ENCODE peak calls at places on chromosome 9, in seven cellular contexts. One of them, this sample, is unnamed.

GRCh38 chr9:124834586-124834985 is 18.7 kb upstream of the WDR38 start:
- DNase-seq in fibroblast of mammary gland: peak
- DNase-seq in retinal pigment epithelial cell: peak
- DNase-seq in GM23338: no peak
- DNase-seq in cardiac muscle cell: no peak
- DNase-seq in breast epithelium: no peak
- DNase-seq in choroid plexus epithelial cell: peak
- DNase-seq in this sample: peak

GRCh38 chr9:95138474-95138873 is 179.0 kb downstream of the FANCC start:
- DNase-seq in fibroblast of mammary gland: peak
- DNase-seq in retinal pigment epithelial cell: no peak
- DNase-seq in GM23338: peak
- DNase-seq in cardiac muscle cell: no peak
- DNase-seq in breast epithelium: no peak
- DNase-seq in choroid plexus epithelial cell: no peak
- DNase-seq in this sample: no peak

GRCh38 chr9:114272739-114273431 is 50.0 kb upstream of the ORM1 start:
- DNase-seq in fibroblast of mammary gland: no peak
- DNase-seq in retinal pigment epithelial cell: no peak
- DNase-seq in GM23338: no peak
- DNase-seq in cardiac muscle cell: no peak
- DNase-seq in breast epithelium: no peak
- DNase-seq in choroid plexus epithelial cell: no peak
- DNase-seq in this sample: peak

GRCh38 chr9:127595606-127596005 is 16.5 kb upstream of the STXBP1 start:
- DNase-seq in fibroblast of mammary gland: no peak
- DNase-seq in retinal pigment epithelial cell: no peak
- DNase-seq in GM23338: no peak
- DNase-seq in cardiac muscle cell: no peak
- DNase-seq in breast epithelium: no peak
- DNase-seq in choroid plexus epithelial cell: no peak
- DNase-seq in this sample: no peak

GRCh38 chr9:128916204-128916603 is 4.6 kb upstream of the PHYHD1 start:
- DNase-seq in fibroblast of mammary gland: peak
- DNase-seq in retinal pigment epithelial cell: no peak
- DNase-seq in GM23338: no peak
- DNase-seq in cardiac muscle cell: no peak
- DNase-seq in breast epithelium: peak
- DNase-seq in choroid plexus epithelial cell: peak
- DNase-seq in this sample: no peak

GRCh38 chr9:18480649-18481048 is 6.7 kb downstream of the ADAMTSL1 start:
- DNase-seq in fibroblast of mammary gland: peak
- DNase-seq in retinal pigment epithelial cell: no peak
- DNase-seq in GM23338: no peak
- DNase-seq in cardiac muscle cell: no peak
- DNase-seq in breast epithelium: no peak
- DNase-seq in choroid plexus epithelial cell: no peak
- DNase-seq in this sample: no peak

GRCh38 chr9:28293691-28294090 is 720.4 kb upstream of the C9orf72 start:
- DNase-seq in fibroblast of mammary gland: no peak
- DNase-seq in retinal pigment epithelial cell: no peak
- DNase-seq in GM23338: no peak
- DNase-seq in cardiac muscle cell: no peak
- DNase-seq in breast epithelium: no peak
- DNase-seq in choroid plexus epithelial cell: no peak
- DNase-seq in this sample: no peak

GRCh38 chr9:97703437-97704326 is 6.5 kb upstream of the XPA start:
- DNase-seq in fibroblast of mammary gland: peak
- DNase-seq in retinal pigment epithelial cell: peak
- DNase-seq in GM23338: no peak
- DNase-seq in cardiac muscle cell: no peak
- DNase-seq in breast epithelium: no peak
- DNase-seq in choroid plexus epithelial cell: peak
- DNase-seq in this sample: peak

GRCh38 chr9:107918749-107919148 is 429.2 kb upstream of the KLF4 start:
- DNase-seq in fibroblast of mammary gland: no peak
- DNase-seq in retinal pigment epithelial cell: no peak
- DNase-seq in GM23338: no peak
- DNase-seq in cardiac muscle cell: no peak
- DNase-seq in breast epithelium: no peak
- DNase-seq in choroid plexus epithelial cell: no peak
- DNase-seq in this sample: no peak

GRCh38 chr9:112169368-112169767 is 5.7 kb downstream of the SUSD1 start:
- DNase-seq in fibroblast of mammary gland: no peak
- DNase-seq in retinal pigment epithelial cell: no peak
- DNase-seq in GM23338: no peak
- DNase-seq in cardiac muscle cell: no peak
- DNase-seq in breast epithelium: no peak
- DNase-seq in choroid plexus epithelial cell: no peak
- DNase-seq in this sample: peak

GRCh38 chr9:27362447-27363210 is 65.7 kb upstream of the EQTN start:
- DNase-seq in fibroblast of mammary gland: no peak
- DNase-seq in retinal pigment epithelial cell: no peak
- DNase-seq in GM23338: no peak
- DNase-seq in cardiac muscle cell: no peak
- DNase-seq in breast epithelium: no peak
- DNase-seq in choroid plexus epithelial cell: peak
- DNase-seq in this sample: peak

GRCh38 chr9:137590469-137591383 is at the start of gene ZMYND19:
- DNase-seq in fibroblast of mammary gland: peak
- DNase-seq in retinal pigment epithelial cell: peak
- DNase-seq in GM23338: peak
- DNase-seq in cardiac muscle cell: peak
- DNase-seq in breast epithelium: peak
- DNase-seq in choroid plexus epithelial cell: peak
- DNase-seq in this sample: peak

GRCh38 chr9:133256686-133257091 is 18.3 kb downstream of the ABO start:
- DNase-seq in fibroblast of mammary gland: no peak
- DNase-seq in retinal pigment epithelial cell: no peak
- DNase-seq in GM23338: no peak
- DNase-seq in cardiac muscle cell: no peak
- DNase-seq in breast epithelium: no peak
- DNase-seq in choroid plexus epithelial cell: no peak
- DNase-seq in this sample: no peak

GRCh38 chr9:101028346-101029299 is at the start of gene PLPPR1:
- DNase-seq in fibroblast of mammary gland: peak
- DNase-seq in retinal pigment epithelial cell: peak
- DNase-seq in GM23338: peak
- DNase-seq in cardiac muscle cell: peak
- DNase-seq in breast epithelium: peak
- DNase-seq in choroid plexus epithelial cell: peak
- DNase-seq in this sample: peak

GRCh38 chr9:33329996-33330395 is 39.7 kb downstream of the NFX1 start:
- DNase-seq in fibroblast of mammary gland: peak
- DNase-seq in retinal pigment epithelial cell: no peak
- DNase-seq in GM23338: no peak
- DNase-seq in cardiac muscle cell: no peak
- DNase-seq in breast epithelium: no peak
- DNase-seq in choroid plexus epithelial cell: peak
- DNase-seq in this sample: peak

GRCh38 chr9:93292664-93293328 is 108.9 kb downstream of the WNK2 start:
- DNase-seq in fibroblast of mammary gland: no peak
- DNase-seq in retinal pigment epithelial cell: no peak
- DNase-seq in GM23338: no peak
- DNase-seq in cardiac muscle cell: no peak
- DNase-seq in breast epithelium: no peak
- DNase-seq in choroid plexus epithelial cell: no peak
- DNase-seq in this sample: no peak

GRCh38 chr9:133869674-133870419 is 122.3 kb downstream of the VAV2 start:
- DNase-seq in fibroblast of mammary gland: no peak
- DNase-seq in retinal pigment epithelial cell: no peak
- DNase-seq in GM23338: no peak
- DNase-seq in cardiac muscle cell: peak
- DNase-seq in breast epithelium: no peak
- DNase-seq in choroid plexus epithelial cell: no peak
- DNase-seq in this sample: no peak

GRCh38 chr9:123399803-123400378 is 43.9 kb downstream of the CRB2 start:
- DNase-seq in fibroblast of mammary gland: no peak
- DNase-seq in retinal pigment epithelial cell: no peak
- DNase-seq in GM23338: peak
- DNase-seq in cardiac muscle cell: no peak
- DNase-seq in breast epithelium: no peak
- DNase-seq in choroid plexus epithelial cell: no peak
- DNase-seq in this sample: no peak

GRCh38 chr9:33223696-33224095 is 16.3 kb upstream of the SPINK4 start:
- DNase-seq in fibroblast of mammary gland: peak
- DNase-seq in retinal pigment epithelial cell: no peak
- DNase-seq in GM23338: no peak
- DNase-seq in cardiac muscle cell: no peak
- DNase-seq in breast epithelium: no peak
- DNase-seq in choroid plexus epithelial cell: peak
- DNase-seq in this sample: no peak

GRCh38 chr9:20407013-20407412 is 215.3 kb downstream of the MLLT3 start:
- DNase-seq in fibroblast of mammary gland: peak
- DNase-seq in retinal pigment epithelial cell: no peak
- DNase-seq in GM23338: no peak
- DNase-seq in cardiac muscle cell: no peak
- DNase-seq in breast epithelium: no peak
- DNase-seq in choroid plexus epithelial cell: peak
- DNase-seq in this sample: no peak

GRCh38 chr9:124884376-124884775 is 22.4 kb downstream of the ARPC5L start:
- DNase-seq in fibroblast of mammary gland: no peak
- DNase-seq in retinal pigment epithelial cell: no peak
- DNase-seq in GM23338: no peak
- DNase-seq in cardiac muscle cell: no peak
- DNase-seq in breast epithelium: no peak
- DNase-seq in choroid plexus epithelial cell: no peak
- DNase-seq in this sample: no peak

GRCh38 chr9:123044556-123044955 is 11.1 kb downstream of the GPR21 start:
- DNase-seq in fibroblast of mammary gland: peak
- DNase-seq in retinal pigment epithelial cell: no peak
- DNase-seq in GM23338: no peak
- DNase-seq in cardiac muscle cell: no peak
- DNase-seq in breast epithelium: no peak
- DNase-seq in choroid plexus epithelial cell: peak
- DNase-seq in this sample: peak

GRCh38 chr9:133855802-133856592 is 117.8 kb upstream of the SARDH start:
- DNase-seq in fibroblast of mammary gland: peak
- DNase-seq in retinal pigment epithelial cell: peak
- DNase-seq in GM23338: no peak
- DNase-seq in cardiac muscle cell: no peak
- DNase-seq in breast epithelium: no peak
- DNase-seq in choroid plexus epithelial cell: peak
- DNase-seq in this sample: peak

DNA sequence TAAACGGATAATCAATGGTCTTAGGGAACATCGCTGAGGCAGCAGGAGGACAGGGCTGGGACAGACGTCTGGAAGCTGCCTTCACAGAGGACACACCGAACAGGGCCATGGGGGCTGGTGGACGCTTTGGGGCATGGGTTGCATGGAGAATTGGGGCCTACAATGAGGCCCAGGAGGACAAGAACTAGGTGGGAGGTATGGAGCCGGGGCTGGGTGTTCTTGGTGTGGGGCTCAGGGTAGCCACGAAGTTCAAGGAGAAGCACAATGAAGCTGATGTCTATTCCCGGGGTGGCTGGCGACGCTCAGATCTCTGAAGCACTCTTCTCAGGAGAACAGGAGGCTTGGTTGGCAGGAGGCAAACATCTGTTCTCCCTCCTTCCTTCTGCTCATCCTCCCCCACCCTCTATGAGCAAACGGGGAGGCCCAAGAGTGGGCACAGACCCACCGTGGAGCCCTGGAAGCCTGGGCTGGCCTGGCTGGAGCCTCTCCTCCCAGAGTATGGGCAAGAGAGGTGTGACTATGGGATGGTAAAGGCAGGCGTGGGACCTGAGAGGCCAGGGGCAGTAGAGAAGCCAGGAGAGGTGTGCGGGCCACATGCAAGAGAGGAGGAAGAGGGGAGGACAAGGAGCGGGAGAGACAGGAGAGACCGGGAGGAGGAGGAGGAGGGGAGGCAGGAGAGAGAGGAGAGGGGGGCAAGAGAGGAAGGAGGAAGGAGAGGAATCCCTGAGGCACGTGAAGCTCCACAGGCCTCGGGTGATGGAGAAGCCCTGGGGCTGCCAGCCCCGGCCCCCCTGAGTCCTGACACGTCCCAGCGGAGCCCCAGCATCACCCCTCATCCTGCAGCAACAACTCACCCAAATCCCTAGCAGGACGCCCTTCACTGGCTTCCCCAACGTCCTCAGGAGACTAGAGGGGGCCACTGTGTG is 159.0 kb downstream of the OLFM1 start:
- DNase-seq in fibroblast of mammary gland: no peak
- DNase-seq in retinal pigment epithelial cell: no peak
- DNase-seq in GM23338: no peak
- DNase-seq in cardiac muscle cell: no peak
- DNase-seq in breast epithelium: no peak
- DNase-seq in choroid plexus epithelial cell: no peak
- DNase-seq in this sample: no peak
- TF ChIP-seq CTCF in fibroblast of mammary gland: no peak
- TF ChIP-seq CTCF in retinal pigment epithelial cell: no peak
- TF ChIP-seq CTCF in GM23338: no peak
- TF ChIP-seq CTCF in cardiac muscle cell: no peak
- TF ChIP-seq CTCF in breast epithelium: no peak
- TF ChIP-seq CTCF in choroid plexus epithelial cell: no peak
- TF ChIP-seq CTCF in this sample: no peak

GRCh38 chr9:110208031-110208430 is at the start of gene C9orf152:
- DNase-seq in fibroblast of mammary gland: no peak
- DNase-seq in retinal pigment epithelial cell: no peak
- DNase-seq in GM23338: no peak
- DNase-seq in cardiac muscle cell: no peak
- DNase-seq in breast epithelium: peak
- DNase-seq in choroid plexus epithelial cell: no peak
- DNase-seq in this sample: no peak
- H3K4me3 ChIP-seq in fibroblast of mammary gland: no peak
- H3K4me3 ChIP-seq in retinal pigment epithelial cell: no peak
- H3K4me3 ChIP-seq in GM23338: no peak
- H3K4me3 ChIP-seq in cardiac muscle cell: no peak
- H3K4me3 ChIP-seq in breast epithelium: no peak
- H3K4me3 ChIP-seq in choroid plexus epithelial cell: no peak
- H3K4me3 ChIP-seq in this sample: no peak

GRCh38 chr9:912776-913175 is 63.7 kb upstream of the DMRT3 start:
- DNase-seq in fibroblast of mammary gland: no peak
- DNase-seq in retinal pigment epithelial cell: no peak
- DNase-seq in GM23338: no peak
- DNase-seq in cardiac muscle cell: no peak
- DNase-seq in breast epithelium: no peak
- DNase-seq in choroid plexus epithelial cell: no peak
- DNase-seq in this sample: no peak

GRCh38 chr9:908806-909205 is 67.3 kb downstream of the DMRT1 start:
- DNase-seq in fibroblast of mammary gland: no peak
- DNase-seq in retinal pigment epithelial cell: no peak
- DNase-seq in GM23338: peak
- DNase-seq in cardiac muscle cell: no peak
- DNase-seq in breast epithelium: no peak
- DNase-seq in choroid plexus epithelial cell: no peak
- DNase-seq in this sample: no peak

GRCh38 chr9:911003-911402 is 65.5 kb upstream of the DMRT3 start:
- DNase-seq in fibroblast of mammary gland: no peak
- DNase-seq in retinal pigment epithelial cell: no peak
- DNase-seq in GM23338: peak
- DNase-seq in cardiac muscle cell: peak
- DNase-seq in breast epithelium: no peak
- DNase-seq in choroid plexus epithelial cell: no peak
- DNase-seq in this sample: no peak
- TF ChIP-seq CTCF in fibroblast of mammary gland: no peak
- TF ChIP-seq CTCF in retinal pigment epithelial cell: no peak
- TF ChIP-seq CTCF in GM23338: peak
- TF ChIP-seq CTCF in cardiac muscle cell: no peak
- TF ChIP-seq CTCF in breast epithelium: no peak
- TF ChIP-seq CTCF in choroid plexus epithelial cell: no peak
- TF ChIP-seq CTCF in this sample: no peak

GRCh38 chr9:89961616-89962341 is 357.0 kb downstream of the GADD45G start:
- DNase-seq in fibroblast of mammary gland: peak
- DNase-seq in retinal pigment epithelial cell: no peak
- DNase-seq in GM23338: no peak
- DNase-seq in cardiac muscle cell: no peak
- DNase-seq in breast epithelium: no peak
- DNase-seq in choroid plexus epithelial cell: peak
- DNase-seq in this sample: no peak
- H3K4me3 ChIP-seq in fibroblast of mammary gland: no peak
- H3K4me3 ChIP-seq in retinal pigment epithelial cell: no peak
- H3K4me3 ChIP-seq in GM23338: no peak
- H3K4me3 ChIP-seq in cardiac muscle cell: no peak
- H3K4me3 ChIP-seq in breast epithelium: peak
- H3K4me3 ChIP-seq in choroid plexus epithelial cell: no peak
- H3K4me3 ChIP-seq in this sample: no peak